ENCODE peak calls at places on chromosomes 13 and 19, in nine cellular contexts. R is dermis blood vessel endothelial cell; N is left ventricle myocardium inferior; W is activated CD8-positive, alpha-beta memory T cell treated with anti-CD3 and anti-CD28 coated beads, Interleukin-2, amount 50 U/mL, for 4 hours; L is activated T-cell treated with anti-CD3 and anti-CD28 coated beads, Interleukin-2, amount 50 U/mL, for 72 hours; Q is stimulated activated CD8-positive, alpha-beta memory T cell treated with anti-CD3 and anti-CD28 coated beads, Interleukin-7, amount 100 ng/mL, for 24 hours; A is GM04503; T is HTR-8/SVneo; B is H54. Y is an unnamed sample.

GRCh38 chr13:26280295-26280694 is 26.4 kb downstream of the CDK8 start:
- DNase-seq in T (peak; percentile 13), R (no peak), A (peak; percentile 48), L (no peak), W (no peak), B (no peak), N (no peak), Q (no peak), Y (no peak)

GRCh38 chr19:37401078-37401477 is 30.2 kb downstream of the ZNF527 start:
- DNase-seq in T (no peak), B (no peak), R (no peak), Q (no peak), N (no peak), L (no peak), A (no peak), W (no peak), Y (no peak)

GRCh38 chr19:49147923-49148682 is 7.1 kb downstream of the HRC start:
- DNase-seq in N (no peak), B (no peak), L (no peak), T (no peak), R (peak; percentile 89), W (no peak), Q (no peak), A (no peak), Y (peak; percentile 39)

GRCh38 chr13:86741762-86742285 is 929.3 kb upstream of the SLITRK5 start:
- DNase-seq in W (no peak), B (no peak), T (no peak), R (no peak), L (no peak), Q (no peak), N (no peak), A (no peak), Y (no peak)

GRCh38 chr19:36604656-36605100 is 435 bp upstream of the ZNF382 start:
- DNase-seq in N (peak; percentile 74), A (peak; percentile 6), B (no peak), W (peak; percentile 89), R (peak; percentile 65), L (peak; percentile 91), Q (peak; percentile 78), T (peak; percentile 48), Y (peak; percentile 52)

GRCh38 chr13:102771298-102772041 is 2.1 kb downstream of the TEX30 start:
- DNase-seq in Q (no peak), L (no peak), B (no peak), A (no peak), R (no peak), T (no peak), N (no peak), W (no peak), Y (no peak)

GRCh38 chr13:23871616-23872220 is 17.5 kb downstream of the MIPEP start:
- DNase-seq in R (peak; percentile 52), A (no peak), Q (no peak), B (peak; percentile 1), T (peak; percentile 51), W (no peak), L (no peak), N (no peak), Y (peak; percentile 48)

GRCh38 chr19:13503570-13504235 is 2.6 kb downstream of the CACNA1A start:
- DNase-seq in R (no peak), Q (no peak), A (no peak), N (no peak), W (no peak), T (no peak), L (no peak), B (no peak), Y (no peak)

GRCh38 chr13:104625196-104625595 is 1559.0 kb upstream of the SLC10A2 start:
- DNase-seq in A (no peak), B (no peak), W (no peak), T (no peak), N (no peak), Q (no peak), R (no peak), L (no peak), Y (no peak)

GRCh38 chr13:51731759-51732158 is 72.2 kb downstream of the DHRS12 start:
- DNase-seq in W (no peak), A (peak; percentile 43), L (no peak), N (no peak), T (peak; percentile 24), B (no peak), R (peak; percentile 47), Q (no peak), Y (no peak)

GRCh38 chr13:35857769-35858168 is 273.4 kb downstream of the DCLK1 start:
- DNase-seq in B (no peak), Q (no peak), T (peak; percentile 12), W (no peak), R (no peak), L (no peak), N (no peak), A (no peak), Y (no peak)

GRCh38 chr19:15378529-15379082 is 981 bp downstream of the AKAP8 start:
- DNase-seq in T (peak; percentile 62), W (peak; percentile 35), L (peak; percentile 57), Q (peak; percentile 9), B (peak; percentile 62), N (peak; percentile 45), R (peak; percentile 63), A (no peak), Y (peak; percentile 50)

GRCh38 chr19:571127-571974 is 1.0 kb upstream of the BSG start:
- DNase-seq in W (peak; percentile 40), N (no peak), R (peak; percentile 61), B (no peak), T (no peak), L (peak; percentile 58), Q (peak; percentile 30), A (no peak), Y (peak; percentile 63)

GRCh38 chr19:991174-991931 is 7.2 kb downstream of the WDR18 start:
- DNase-seq in L (peak; percentile 73), N (no peak), W (peak; percentile 42), Q (peak; percentile 49), B (no peak), R (peak; percentile 72), A (no peak), T (no peak), Y (no peak)

GRCh38 chr19:53157601-53158000 is 1.3 kb downstream of the ZNF347 start:
- DNase-seq in A (no peak), N (no peak), B (no peak), T (no peak), Q (no peak), W (no peak), R (peak; percentile 39), L (no peak), Y (no peak)

GRCh38 chr19:14525729-14526128 is 3.7 kb upstream of the TECR start:
- DNase-seq in L (no peak), N (no peak), A (no peak), W (no peak), B (no peak), Q (no peak), R (no peak), T (no peak), Y (no peak)

GRCh38 chr13:27523345-27524073 is 73.1 kb upstream of the MTIF3 start:
- DNase-seq in T (no peak), N (no peak), A (no peak), Q (no peak), W (no peak), R (no peak), L (no peak), B (no peak), Y (no peak)

GRCh38 chr19:42626181-42626580 is 31.5 kb upstream of the CEACAM8 start:
- DNase-seq in B (no peak), R (no peak), W (no peak), Q (no peak), T (no peak), A (no peak), N (no peak), L (no peak), Y (no peak)

GRCh38 chr19:3642987-3643386 is 16.4 kb upstream of the CACTIN start:
- DNase-seq in R (peak; percentile 15), B (no peak), A (no peak), N (no peak), L (peak; percentile 31), T (no peak), W (no peak), Q (peak; percentile 15), Y (no peak)

GRCh38 chr19:51274037-51274370 is 23.1 kb downstream of the SIGLECL1 start:
- DNase-seq in Q (no peak), W (no peak), L (peak; percentile 11), T (no peak), B (no peak), R (no peak), N (no peak), A (no peak), Y (no peak)

GRCh38 chr19:38252935-38253691 is 3.1 kb downstream of the PPP1R14A start:
- DNase-seq in L (no peak), T (no peak), B (no peak), N (peak; percentile 53), A (no peak), W (no peak), R (no peak), Q (no peak), Y (no peak)

GRCh38 chr13:109776575-109776974 is 9.8 kb downstream of the IRS2 start:
- DNase-seq in T (no peak), Q (no peak), B (no peak), N (no peak), A (no peak), R (no peak), W (no peak), L (no peak), Y (no peak)

GRCh38 chr13:78372581-78372980 is 230.8 kb downstream of the POU4F1 start:
- DNase-seq in Q (no peak), L (no peak), B (no peak), N (no peak), A (no peak), W (no peak), R (no peak), T (no peak), Y (no peak)

GRCh38 chr13:74990992-74991391 is 491.0 kb downstream of the TBC1D4 start:
- DNase-seq in W (no peak), A (no peak), T (no peak), R (no peak), N (no peak), B (no peak), Q (no peak), L (no peak), Y (no peak)

GRCh38 chr19:3725640-3726310 is 17.6 kb downstream of the TJP3 start:
- DNase-seq in L (no peak), A (no peak), B (no peak), T (no peak), W (no peak), Q (no peak), N (no peak), R (no peak), Y (no peak)

GRCh38 chr13:40992678-40993077 is 26.4 kb downstream of the ELF1 start:
- DNase-seq in W (no peak), A (no peak), N (no peak), B (no peak), L (no peak), Q (no peak), R (peak; percentile 33), T (no peak), Y (no peak)

GRCh38 chr19:31214086-31214485 is 135.2 kb downstream of the TSHZ3 start:
- DNase-seq in R (peak; percentile 0), A (peak; percentile 97), L (peak; percentile 93), N (peak; percentile 19), Q (peak; percentile 58), B (peak; percentile 93), T (peak; percentile 94), W (peak; percentile 78), Y (peak; percentile 17)

GRCh38 chr19:13037718-13038117 is 42.4 kb downstream of the NFIX start:
- DNase-seq in A (no peak), L (no peak), T (no peak), W (no peak), R (no peak), B (no peak), N (no peak), Q (no peak), Y (no peak)

GRCh38 chr13:66117573-66117972 is 1112.6 kb downstream of the PCDH9 start:
- DNase-seq in B (no peak), Q (no peak), R (no peak), T (no peak), W (no peak), A (no peak), L (no peak), N (no peak), Y (no peak)

GRCh38 chr19:56839665-56840451 is 668 bp downstream of the PEG3 start:
- DNase-seq in Q (no peak), L (peak; percentile 6), N (peak; percentile 93), W (no peak), B (no peak), R (peak; percentile 32), T (no peak), A (no peak), Y (peak; percentile 30)